ENCODE peak calls at places on chromosomes 13 and 19, in five cellular contexts. V is stomach, O is tibial nerve, J is small intestine, D is left ventricle myocardium inferior. L is an unnamed sample.

GRCh38 chr13:89846890-89847585 is 1500.4 kb upstream of the MIR17HG start:
- DNase-seq in V (no peak), D (no peak), O (no peak), J (no peak), L (no peak)

GRCh38 chr19:8629184-8629583 is 1.2 kb upstream of the NFILZ start:
- DNase-seq in D (no peak), J (no peak), O (no peak), V (no peak), L (no peak)

GRCh38 chr19:29881386-29881785 is 60.7 kb upstream of the URI1 start:
- DNase-seq in O (no peak), J (no peak), V (no peak), D (no peak), L (no peak)

GRCh38 chr13:65660696-65661095 is 1569.4 kb downstream of the PCDH9 start:
- DNase-seq in V (no peak), D (no peak), J (no peak), O (no peak), L (no peak)

GRCh38 chr19:18479964-18480723 is 41.7 kb downstream of the ELL start:
- DNase-seq in O (peak), J (no peak), D (peak), V (peak), L (peak)

GRCh38 chr13:103203750-103204330 is 137.6 kb upstream of the SLC10A2 start:
- DNase-seq in J (no peak), V (no peak), O (no peak), D (no peak), L (no peak)

GRCh38 chr19:39038098-39038497 is 5.7 kb upstream of the FBXO27 start:
- DNase-seq in O (no peak), D (no peak), V (peak), J (peak), L (peak)

GRCh38 chr13:66489172-66489571 is 741.0 kb downstream of the PCDH9 start:
- DNase-seq in J (no peak), O (no peak), D (no peak), V (no peak), L (peak)

GRCh38 chr13:93963266-93964131 is 516.0 kb downstream of the DCT start:
- DNase-seq in J (no peak), O (no peak), D (no peak), V (no peak), L (no peak)

GRCh38 chr13:49248433-49249002 is 793 bp downstream of the CDADC1 start:
- DNase-seq in J (no peak), O (no peak), D (no peak), V (no peak), L (no peak)

GRCh38 chr19:9037415-9038062 is 27.3 kb upstream of the MUC16 start:
- DNase-seq in V (no peak), D (no peak), O (no peak), J (no peak), L (peak)

GRCh38 chr19:47643281-47643680 is 34.3 kb downstream of the BICRA start:
- DNase-seq in J (no peak), V (no peak), D (no peak), O (no peak), L (no peak)

GRCh38 chr19:47641891-47642485 is 33.1 kb downstream of the BICRA start:
- DNase-seq in O (no peak), D (no peak), J (no peak), V (no peak), L (no peak)

GRCh38 chr19:47644199-47644598 is 35.3 kb downstream of the BICRA start:
- DNase-seq in V (no peak), O (no peak), D (no peak), J (no peak), L (no peak)

GRCh38 chr19:47646924-47647323 is 38.0 kb downstream of the BICRA start:
- DNase-seq in D (no peak), J (no peak), V (no peak), O (no peak), L (no peak)

DNA sequence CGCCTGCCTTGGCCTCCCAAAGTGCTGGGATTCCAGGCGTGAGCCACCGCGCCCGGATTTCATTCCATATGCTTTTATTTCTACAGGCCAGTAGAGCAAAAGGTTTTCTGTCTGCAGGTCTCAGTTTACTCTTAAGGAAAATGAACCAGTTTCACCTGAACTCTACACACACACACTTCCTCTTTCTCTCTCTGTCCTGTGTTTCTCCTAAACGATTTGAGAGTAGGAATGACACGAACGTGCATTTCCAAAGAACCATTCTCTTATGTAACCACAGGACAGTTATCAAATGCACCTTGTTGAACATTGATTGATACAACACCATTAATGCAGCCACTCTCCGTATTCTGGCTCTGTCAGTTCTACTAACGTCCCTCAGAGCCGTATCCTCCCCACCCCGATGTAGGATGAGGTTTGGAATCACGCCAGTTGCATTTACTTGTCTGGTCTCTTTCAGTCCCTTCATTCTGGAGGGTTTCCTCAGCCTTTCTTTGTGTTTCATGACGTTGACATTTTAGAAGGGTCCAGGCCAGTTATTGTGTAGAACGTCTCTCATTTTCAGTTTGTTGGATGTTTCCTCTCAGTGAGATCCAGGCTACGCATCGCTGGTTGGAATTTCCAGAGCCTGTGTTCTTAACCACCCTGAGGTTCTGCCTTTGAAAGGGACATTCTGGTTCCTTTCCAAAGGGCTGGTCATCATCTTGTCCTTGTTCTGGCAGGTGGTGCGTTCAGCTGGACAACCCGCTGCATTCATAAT is 36.0 kb downstream of the BICRA start:
- DNase-seq in J (no peak), O (no peak), D (no peak), V (no peak), L (no peak)
- H3K27ac ChIP-seq in J (no peak), O (no peak), D (peak), V (peak), L (no peak)

GRCh38 chr19:45263013-45263412 is 11.9 kb downstream of the MARK4 start:
- DNase-seq in O (no peak), D (no peak), V (no peak), J (no peak), L (no peak)

GRCh38 chr19:45264781-45265317 is 13.8 kb downstream of the MARK4 start:
- DNase-seq in V (no peak), J (no peak), D (no peak), O (no peak), L (no peak)

GRCh38 chr19:45258862-45259261 is 7.8 kb downstream of the MARK4 start:
- DNase-seq in O (no peak), D (no peak), J (no peak), V (no peak), L (no peak)

GRCh38 chr19:45265375-45265774 is 14.3 kb downstream of the MARK4 start:
- DNase-seq in O (no peak), V (no peak), J (no peak), D (no peak), L (no peak)

GRCh38 chr19:45262570-45262969 is 11.5 kb downstream of the MARK4 start:
- DNase-seq in V (no peak), O (no peak), D (no peak), J (no peak), L (no peak)
- H3K27ac ChIP-seq in V (no peak), O (no peak), D (no peak), J (no peak), L (no peak)

GRCh38 chr13:51419015-51419636 is 33.7 kb downstream of the INTS6 start:
- DNase-seq in D (no peak), V (no peak), O (no peak), J (no peak), L (no peak)
- H3K27ac ChIP-seq in D (no peak), V (no peak), O (no peak), J (no peak), L (no peak)

GRCh38 chr19:1936430-1936829 is 4.5 kb upstream of the CSNK1G2 start:
- DNase-seq in J (no peak), V (no peak), O (no peak), D (no peak), L (no peak)
- H3K27ac ChIP-seq in J (no peak), V (no peak), O (no peak), D (no peak), L (peak)

GRCh38 chr13:52361225-52361624 is 44.7 kb downstream of the THSD1 start:
- DNase-seq in O (no peak), J (no peak), D (no peak), V (no peak), L (no peak)

GRCh38 chr13:52359534-52359933 is 46.4 kb downstream of the THSD1 start:
- DNase-seq in O (no peak), V (no peak), J (no peak), D (no peak), L (no peak)

GRCh38 chr13:52353116-52353718 is 52.8 kb downstream of the THSD1 start:
- DNase-seq in O (no peak), V (no peak), J (no peak), D (no peak), L (no peak)

DNA sequence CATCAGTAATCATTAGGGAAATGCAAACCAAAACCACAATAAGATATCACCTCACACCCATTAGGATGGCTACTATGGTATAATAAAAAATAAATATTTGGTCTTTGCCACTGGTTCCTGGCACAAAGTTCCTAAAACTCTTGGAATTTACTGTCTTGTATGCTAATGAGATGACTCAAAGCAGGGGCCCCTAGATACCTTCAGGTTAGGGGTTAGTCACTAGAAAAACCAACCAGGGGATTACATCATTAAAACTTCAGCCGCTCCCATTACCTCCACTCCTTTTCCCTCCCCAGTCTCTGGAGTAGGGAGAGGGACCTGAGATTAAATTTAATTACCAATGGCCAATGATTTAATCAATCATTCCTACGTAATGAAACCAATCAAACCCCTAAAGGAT is 49.6 kb downstream of the THSD1 start:
- DNase-seq in O (no peak), D (no peak), J (no peak), V (no peak), L (no peak)
- H3K27ac ChIP-seq in O (no peak), D (no peak), J (no peak), V (no peak), L (no peak)

GRCh38 chr13:72383646-72384045 is 343.8 kb downstream of the MZT1 start:
- DNase-seq in V (no peak), J (no peak), D (no peak), O (no peak), L (no peak)

GRCh38 chr13:72384879-72385278 is 342.6 kb downstream of the MZT1 start:
- DNase-seq in O (no peak), J (no peak), D (no peak), V (no peak), L (peak)

GRCh38 chr13:72384186-72384823 is 343.1 kb downstream of the MZT1 start:
- DNase-seq in V (no peak), O (no peak), J (no peak), D (no peak), L (no peak)

DNA sequence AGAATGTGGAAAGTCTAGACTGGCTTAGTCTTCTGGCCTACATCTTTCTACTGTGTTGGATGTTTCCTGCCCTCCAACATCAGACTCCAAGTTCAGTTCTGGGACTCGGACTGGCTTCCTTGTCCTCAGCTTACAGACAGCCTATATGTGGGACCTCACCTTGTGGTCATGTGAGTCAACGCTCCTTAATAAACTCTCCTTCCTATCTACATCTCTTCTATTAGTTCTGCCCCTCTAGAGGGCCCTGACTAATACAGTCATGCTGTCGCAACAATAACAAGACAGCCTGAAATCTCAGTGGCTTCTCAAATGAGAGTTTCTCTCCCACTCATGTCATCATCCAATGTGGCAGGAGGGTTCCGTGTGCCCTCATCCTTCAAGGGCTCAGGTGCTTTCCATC is 347.8 kb downstream of the MZT1 start:
- DNase-seq in V (no peak), J (no peak), O (no peak), D (no peak), L (no peak)
- H3K27ac ChIP-seq in V (no peak), J (no peak), O (no peak), D (no peak), L (no peak)

GRCh38 chr19:46718157-46718933 is 1.4 kb upstream of the PRKD2 start:
- DNase-seq in J (peak), O (no peak), V (peak), D (no peak), L (no peak)
- H3K27ac ChIP-seq in J (peak), O (no peak), V (peak), D (peak), L (no peak)

DNA sequence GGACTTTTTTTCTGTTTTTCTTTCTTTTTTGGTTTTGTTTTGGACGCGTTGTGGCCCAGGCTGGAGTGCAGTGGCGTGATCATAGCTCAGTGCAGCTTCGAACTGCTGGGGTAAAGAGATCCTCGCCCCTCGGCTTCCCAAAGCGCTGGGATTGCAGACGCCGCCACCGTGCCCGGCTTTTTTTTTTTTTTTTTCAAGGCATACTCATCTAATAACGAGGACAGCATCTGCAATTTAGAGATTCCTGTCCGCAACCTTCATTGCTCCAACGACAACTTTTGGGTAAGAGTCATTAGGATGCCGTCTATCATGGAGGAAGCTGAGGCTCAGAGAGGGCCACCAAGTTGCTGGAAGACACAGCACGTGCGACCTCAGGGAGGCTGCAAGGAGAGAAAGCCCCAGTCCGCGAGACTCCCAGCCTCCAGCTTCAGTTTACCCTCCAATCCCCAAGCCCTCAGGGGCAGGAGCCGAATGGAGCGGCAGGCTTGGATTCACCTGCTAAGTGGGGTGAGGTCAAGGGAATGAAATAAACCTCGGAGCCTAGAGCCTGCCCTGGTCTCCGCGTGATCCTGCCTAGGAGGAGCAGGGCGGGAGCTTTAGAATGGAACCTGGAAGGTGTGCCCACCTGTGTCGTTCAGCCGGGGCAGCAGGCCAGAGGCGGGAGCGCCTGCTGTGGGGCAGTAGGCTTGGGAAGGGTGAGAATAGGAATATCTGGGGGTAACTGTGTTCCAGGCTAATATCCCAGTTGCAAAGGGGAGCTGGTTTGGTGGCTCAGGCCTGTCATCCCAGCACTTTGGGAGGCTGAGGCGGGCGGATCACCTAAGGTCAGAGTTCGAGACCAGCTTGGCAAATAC is 676 bp upstream of the POLRMT start:
- DNase-seq in V (no peak), J (no peak), D (no peak), O (no peak), L (no peak)
- H3K27ac ChIP-seq in V (peak), J (no peak), D (peak), O (peak), L (peak)

GRCh38 chr13:48001127-48001881 is at the start of gene SUCLA2:
- DNase-seq in D (peak), J (peak), O (peak), V (peak), L (peak)

GRCh38 chr13:47999973-48000372 is 1.1 kb downstream of the SUCLA2 start:
- DNase-seq in O (no peak), D (no peak), J (no peak), V (no peak), L (no peak)

GRCh38 chr13:48000559-48001126 is 430 bp downstream of the SUCLA2 start:
- DNase-seq in J (peak), D (no peak), V (peak), O (no peak), L (no peak)

GRCh38 chr13:48006396-48006795 is 5.3 kb upstream of the SUCLA2 start:
- DNase-seq in D (no peak), V (no peak), O (no peak), J (no peak), L (no peak)

DNA sequence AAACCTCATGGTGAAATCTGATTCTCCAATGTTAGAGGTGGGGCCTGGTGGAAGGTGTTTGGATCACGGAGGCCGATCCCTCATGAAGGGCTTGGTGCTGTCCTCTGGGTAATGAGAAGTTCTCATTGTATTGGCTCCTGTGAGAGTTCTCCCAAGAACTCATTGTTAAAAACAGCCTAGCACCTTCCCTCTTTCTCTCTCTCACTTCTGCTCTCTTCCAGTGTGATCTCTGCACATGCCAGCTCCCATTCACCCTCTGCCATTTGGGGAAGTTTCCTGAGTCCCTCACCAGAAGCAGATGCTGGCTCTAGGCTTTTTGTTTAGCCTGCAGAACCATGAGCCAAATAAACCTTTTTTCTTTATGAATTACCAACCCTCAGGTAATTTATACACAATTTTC is 3.1 kb upstream of the SUCLA2 start:
- DNase-seq in V (no peak), O (no peak), D (no peak), J (no peak), L (no peak)
- H3K27ac ChIP-seq in V (no peak), O (no peak), D (no peak), J (no peak), L (no peak)

GRCh38 chr13:51518847-51519246 is 65.4 kb upstream of the WDFY2 start:
- DNase-seq in J (no peak), V (no peak), D (no peak), O (no peak), L (no peak)
- H3K27ac ChIP-seq in J (no peak), V (no peak), D (no peak), O (no peak), L (no peak)